ENCODE peak calls at places on chromosomes 5 and 9, in eight cellular contexts. One of them, this sample, is unnamed. For H3K9me3, the result is how much of the 10 kb centered on the place peaks cover.

GRCh38 chr5:142734904-142735190 is 35.3 kb upstream of the ARHGAP26 start:
- DNase-seq in RWPE2: no peak
- DNase-seq in left lung: no peak
- DNase-seq in T-helper 17 cell: no peak
- DNase-seq in IMR-90: no peak
- DNase-seq in gastrocnemius medialis: no peak
- DNase-seq in CD8-positive, alpha-beta memory T cell: no peak
- DNase-seq in CD4-positive, alpha-beta memory T cell: no peak
- DNase-seq in this sample: no peak

GRCh38 chr5:180631549-180632392 is 17.6 kb downstream of the FLT4 start:
- DNase-seq in RWPE2: peak
- DNase-seq in T-helper 17 cell: no peak
- DNase-seq in IMR-90: no peak
- DNase-seq in CD4-positive, alpha-beta memory T cell: no peak
- DNase-seq in CD8-positive, alpha-beta memory T cell: no peak
- DNase-seq in left lung: peak
- DNase-seq in gastrocnemius medialis: no peak
- DNase-seq in this sample: no peak

GRCh38 chr5:109199294-109199693 is 210.5 kb downstream of the PJA2 start:
- DNase-seq in RWPE2: no peak
- DNase-seq in CD4-positive, alpha-beta memory T cell: no peak
- DNase-seq in left lung: no peak
- DNase-seq in CD8-positive, alpha-beta memory T cell: no peak
- DNase-seq in T-helper 17 cell: no peak
- DNase-seq in IMR-90: no peak
- DNase-seq in gastrocnemius medialis: no peak
- DNase-seq in this sample: no peak

GRCh38 chr9:37386988-37387387 is 35.5 kb upstream of the GRHPR start:
- DNase-seq in IMR-90: no peak
- DNase-seq in CD8-positive, alpha-beta memory T cell: no peak
- DNase-seq in gastrocnemius medialis: no peak
- DNase-seq in RWPE2: no peak
- DNase-seq in CD4-positive, alpha-beta memory T cell: no peak
- DNase-seq in T-helper 17 cell: no peak
- DNase-seq in left lung: no peak
- DNase-seq in this sample: no peak

GRCh38 chr9:101957705-101958104 is 219.3 kb upstream of the GRIN3A start:
- DNase-seq in CD8-positive, alpha-beta memory T cell: no peak
- DNase-seq in IMR-90: no peak
- DNase-seq in T-helper 17 cell: no peak
- DNase-seq in RWPE2: no peak
- DNase-seq in CD4-positive, alpha-beta memory T cell: no peak
- DNase-seq in left lung: no peak
- DNase-seq in gastrocnemius medialis: no peak
- DNase-seq in this sample: no peak

GRCh38 chr5:149108651-149109280 is 32.5 kb upstream of the ABLIM3 start:
- DNase-seq in CD4-positive, alpha-beta memory T cell: no peak
- DNase-seq in gastrocnemius medialis: no peak
- DNase-seq in CD8-positive, alpha-beta memory T cell: no peak
- DNase-seq in RWPE2: no peak
- DNase-seq in left lung: no peak
- DNase-seq in T-helper 17 cell: no peak
- DNase-seq in IMR-90: peak
- DNase-seq in this sample: no peak

GRCh38 chr9:136239135-136239962 is 6.3 kb downstream of the QSOX2 start:
- DNase-seq in T-helper 17 cell: no peak
- DNase-seq in gastrocnemius medialis: no peak
- DNase-seq in CD4-positive, alpha-beta memory T cell: no peak
- DNase-seq in left lung: peak
- DNase-seq in IMR-90: no peak
- DNase-seq in RWPE2: no peak
- DNase-seq in CD8-positive, alpha-beta memory T cell: no peak
- DNase-seq in this sample: no peak

GRCh38 chr5:58080573-58080972 is 379.3 kb downstream of the PLK2 start:
- DNase-seq in RWPE2: no peak
- DNase-seq in IMR-90: peak
- DNase-seq in CD4-positive, alpha-beta memory T cell: no peak
- DNase-seq in T-helper 17 cell: no peak
- DNase-seq in left lung: no peak
- DNase-seq in gastrocnemius medialis: no peak
- DNase-seq in CD8-positive, alpha-beta memory T cell: no peak
- DNase-seq in this sample: no peak

GRCh38 chr5:81020478-81021167 is 60.5 kb downstream of the RASGRF2 start:
- DNase-seq in RWPE2: no peak
- DNase-seq in CD8-positive, alpha-beta memory T cell: no peak
- DNase-seq in CD4-positive, alpha-beta memory T cell: no peak
- DNase-seq in IMR-90: peak
- DNase-seq in T-helper 17 cell: no peak
- DNase-seq in left lung: no peak
- DNase-seq in gastrocnemius medialis: no peak
- DNase-seq in this sample: no peak

GRCh38 chr5:176342766-176343458 is 18.7 kb downstream of the KIAA1191 start:
- DNase-seq in CD8-positive, alpha-beta memory T cell: no peak
- DNase-seq in T-helper 17 cell: no peak
- DNase-seq in CD4-positive, alpha-beta memory T cell: no peak
- DNase-seq in left lung: no peak
- DNase-seq in IMR-90: no peak
- DNase-seq in gastrocnemius medialis: no peak
- DNase-seq in RWPE2: no peak
- DNase-seq in this sample: no peak

GRCh38 chr5:178589180-178590140 is 733 bp downstream of the COL23A1 start:
- DNase-seq in left lung: peak
- DNase-seq in IMR-90: peak
- DNase-seq in CD8-positive, alpha-beta memory T cell: no peak
- DNase-seq in gastrocnemius medialis: peak
- DNase-seq in CD4-positive, alpha-beta memory T cell: peak
- DNase-seq in RWPE2: no peak
- DNase-seq in T-helper 17 cell: no peak
- DNase-seq in this sample: no peak

GRCh38 chr9:111854799-111855198 is 41.8 kb upstream of the UGCG start:
- DNase-seq in left lung: no peak
- DNase-seq in RWPE2: no peak
- DNase-seq in CD8-positive, alpha-beta memory T cell: no peak
- DNase-seq in CD4-positive, alpha-beta memory T cell: no peak
- DNase-seq in IMR-90: peak
- DNase-seq in T-helper 17 cell: no peak
- DNase-seq in gastrocnemius medialis: no peak
- DNase-seq in this sample: no peak

GRCh38 chr5:34570721-34571379 is 85.3 kb upstream of the RAI14 start:
- DNase-seq in T-helper 17 cell: no peak
- DNase-seq in gastrocnemius medialis: no peak
- DNase-seq in RWPE2: no peak
- DNase-seq in left lung: no peak
- DNase-seq in CD8-positive, alpha-beta memory T cell: no peak
- DNase-seq in IMR-90: peak
- DNase-seq in CD4-positive, alpha-beta memory T cell: no peak
- DNase-seq in this sample: no peak

GRCh38 chr9:125361837-125362531 is 100.4 kb downstream of the GAPVD1 start:
- DNase-seq in IMR-90: peak
- DNase-seq in CD8-positive, alpha-beta memory T cell: no peak
- DNase-seq in left lung: no peak
- DNase-seq in RWPE2: no peak
- DNase-seq in T-helper 17 cell: no peak
- DNase-seq in CD4-positive, alpha-beta memory T cell: peak
- DNase-seq in gastrocnemius medialis: no peak
- DNase-seq in this sample: no peak

GRCh38 chr5:41858890-41859289 is 11.3 kb downstream of the OXCT1 start:
- DNase-seq in CD4-positive, alpha-beta memory T cell: no peak
- DNase-seq in RWPE2: no peak
- DNase-seq in CD8-positive, alpha-beta memory T cell: no peak
- DNase-seq in gastrocnemius medialis: no peak
- DNase-seq in IMR-90: no peak
- DNase-seq in T-helper 17 cell: no peak
- DNase-seq in left lung: no peak
- DNase-seq in this sample: no peak

GRCh38 chr5:173826921-173827350 is 61.2 kb upstream of the CPEB4 start:
- DNase-seq in IMR-90: no peak
- DNase-seq in left lung: no peak
- DNase-seq in gastrocnemius medialis: no peak
- DNase-seq in T-helper 17 cell: no peak
- DNase-seq in CD8-positive, alpha-beta memory T cell: no peak
- DNase-seq in RWPE2: no peak
- DNase-seq in CD4-positive, alpha-beta memory T cell: no peak
- DNase-seq in this sample: no peak
- H3K9me3 ChIP-seq in IMR-90: under half
- H3K9me3 ChIP-seq in left lung: under half
- H3K9me3 ChIP-seq in gastrocnemius medialis: under half
- H3K9me3 ChIP-seq in T-helper 17 cell: under half
- H3K9me3 ChIP-seq in CD8-positive, alpha-beta memory T cell: under half
- H3K9me3 ChIP-seq in RWPE2: under half
- H3K9me3 ChIP-seq in CD4-positive, alpha-beta memory T cell: under half
- H3K9me3 ChIP-seq in this sample: under half

DNA sequence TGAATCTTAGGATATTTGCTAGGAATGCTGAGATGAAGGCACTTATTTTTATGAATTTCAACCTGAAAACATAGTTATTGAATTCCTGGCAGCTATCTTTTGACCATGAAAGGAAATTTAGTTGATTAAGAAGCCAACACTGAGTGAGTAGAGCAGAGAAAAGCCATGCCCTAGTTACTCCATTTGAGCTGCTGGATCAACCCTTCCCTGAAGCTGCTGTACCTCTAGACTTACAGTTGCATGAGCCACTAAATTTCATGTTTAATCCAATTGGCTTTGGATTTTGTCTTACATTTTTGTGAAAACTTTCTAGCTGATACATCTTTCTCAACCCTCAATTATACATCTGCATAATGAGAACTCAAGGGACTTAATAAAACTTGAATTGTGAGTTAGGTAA is 54.6 kb downstream of the CDC42SE2 start:
- DNase-seq in CD8-positive, alpha-beta memory T cell: no peak
- DNase-seq in CD4-positive, alpha-beta memory T cell: no peak
- DNase-seq in left lung: no peak
- DNase-seq in gastrocnemius medialis: no peak
- DNase-seq in T-helper 17 cell: no peak
- DNase-seq in RWPE2: no peak
- DNase-seq in IMR-90: no peak
- DNase-seq in this sample: no peak
- H3K9me3 ChIP-seq in CD8-positive, alpha-beta memory T cell: under half
- H3K9me3 ChIP-seq in CD4-positive, alpha-beta memory T cell: under half
- H3K9me3 ChIP-seq in left lung: under half
- H3K9me3 ChIP-seq in gastrocnemius medialis: under half
- H3K9me3 ChIP-seq in T-helper 17 cell: under half
- H3K9me3 ChIP-seq in RWPE2: under half
- H3K9me3 ChIP-seq in IMR-90: under half
- H3K9me3 ChIP-seq in this sample: under half

GRCh38 chr9:4831119-4831518 is 38.4 kb downstream of the RCL1 start:
- DNase-seq in IMR-90: peak
- DNase-seq in CD4-positive, alpha-beta memory T cell: no peak
- DNase-seq in gastrocnemius medialis: no peak
- DNase-seq in RWPE2: no peak
- DNase-seq in T-helper 17 cell: no peak
- DNase-seq in left lung: no peak
- DNase-seq in CD8-positive, alpha-beta memory T cell: no peak
- DNase-seq in this sample: no peak

GRCh38 chr9:4829956-4830355 is 37.2 kb downstream of the RCL1 start:
- DNase-seq in left lung: no peak
- DNase-seq in RWPE2: no peak
- DNase-seq in gastrocnemius medialis: no peak
- DNase-seq in CD4-positive, alpha-beta memory T cell: no peak
- DNase-seq in T-helper 17 cell: no peak
- DNase-seq in IMR-90: peak
- DNase-seq in CD8-positive, alpha-beta memory T cell: no peak
- DNase-seq in this sample: no peak

GRCh38 chr9:4830699-4831098 is 38.0 kb downstream of the RCL1 start:
- DNase-seq in IMR-90: no peak
- DNase-seq in RWPE2: no peak
- DNase-seq in CD4-positive, alpha-beta memory T cell: no peak
- DNase-seq in CD8-positive, alpha-beta memory T cell: no peak
- DNase-seq in left lung: no peak
- DNase-seq in gastrocnemius medialis: no peak
- DNase-seq in T-helper 17 cell: no peak
- DNase-seq in this sample: no peak

GRCh38 chr9:4832786-4833579 is 40.2 kb downstream of the RCL1 start:
- DNase-seq in left lung: no peak
- DNase-seq in RWPE2: no peak
- DNase-seq in IMR-90: peak
- DNase-seq in CD8-positive, alpha-beta memory T cell: no peak
- DNase-seq in CD4-positive, alpha-beta memory T cell: no peak
- DNase-seq in T-helper 17 cell: no peak
- DNase-seq in gastrocnemius medialis: no peak
- DNase-seq in this sample: no peak

DNA sequence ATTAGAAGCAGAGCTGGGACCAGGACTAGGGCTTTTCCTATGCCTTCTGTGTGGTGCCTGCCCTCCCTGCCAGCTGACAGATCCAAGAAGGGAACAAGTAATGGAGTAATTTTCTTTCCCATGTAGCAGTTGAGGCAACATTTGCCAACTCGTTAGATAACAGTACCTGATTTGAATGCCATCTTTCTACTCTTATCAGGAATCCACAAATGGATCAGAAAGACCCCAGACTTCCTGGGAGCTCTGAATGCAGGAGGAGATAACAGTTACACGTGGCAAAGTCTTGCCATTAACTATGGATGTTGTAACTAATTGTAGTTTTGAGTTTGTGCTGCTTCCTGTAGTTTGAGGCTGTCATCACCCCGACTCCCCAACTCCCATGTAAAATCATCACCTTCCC is 39.2 kb downstream of the RCL1 start:
- DNase-seq in CD8-positive, alpha-beta memory T cell: no peak
- DNase-seq in RWPE2: no peak
- DNase-seq in left lung: no peak
- DNase-seq in gastrocnemius medialis: no peak
- DNase-seq in IMR-90: no peak
- DNase-seq in T-helper 17 cell: no peak
- DNase-seq in CD4-positive, alpha-beta memory T cell: no peak
- DNase-seq in this sample: no peak
- H3K9me3 ChIP-seq in CD8-positive, alpha-beta memory T cell: under half
- H3K9me3 ChIP-seq in RWPE2: under half
- H3K9me3 ChIP-seq in left lung: under half
- H3K9me3 ChIP-seq in gastrocnemius medialis: under half
- H3K9me3 ChIP-seq in IMR-90: under half
- H3K9me3 ChIP-seq in T-helper 17 cell: under half
- H3K9me3 ChIP-seq in CD4-positive, alpha-beta memory T cell: under half
- H3K9me3 ChIP-seq in this sample: under half

GRCh38 chr9:14079440-14079839 is 234.5 kb downstream of the NFIB start:
- DNase-seq in gastrocnemius medialis: no peak
- DNase-seq in T-helper 17 cell: no peak
- DNase-seq in RWPE2: no peak
- DNase-seq in left lung: no peak
- DNase-seq in IMR-90: no peak
- DNase-seq in CD8-positive, alpha-beta memory T cell: no peak
- DNase-seq in CD4-positive, alpha-beta memory T cell: no peak
- DNase-seq in this sample: no peak

GRCh38 chr9:14086495-14086894 is 227.4 kb downstream of the NFIB start:
- DNase-seq in CD8-positive, alpha-beta memory T cell: no peak
- DNase-seq in T-helper 17 cell: no peak
- DNase-seq in gastrocnemius medialis: no peak
- DNase-seq in left lung: no peak
- DNase-seq in RWPE2: no peak
- DNase-seq in IMR-90: no peak
- DNase-seq in CD4-positive, alpha-beta memory T cell: no peak
- DNase-seq in this sample: no peak

GRCh38 chr9:14084867-14085266 is 229.1 kb downstream of the NFIB start:
- DNase-seq in gastrocnemius medialis: no peak
- DNase-seq in CD8-positive, alpha-beta memory T cell: no peak
- DNase-seq in RWPE2: no peak
- DNase-seq in CD4-positive, alpha-beta memory T cell: no peak
- DNase-seq in left lung: no peak
- DNase-seq in IMR-90: no peak
- DNase-seq in T-helper 17 cell: no peak
- DNase-seq in this sample: no peak

GRCh38 chr9:14082732-14083131 is 231.2 kb downstream of the NFIB start:
- DNase-seq in RWPE2: no peak
- DNase-seq in IMR-90: no peak
- DNase-seq in CD4-positive, alpha-beta memory T cell: no peak
- DNase-seq in gastrocnemius medialis: no peak
- DNase-seq in CD8-positive, alpha-beta memory T cell: no peak
- DNase-seq in T-helper 17 cell: no peak
- DNase-seq in left lung: no peak
- DNase-seq in this sample: no peak

GRCh38 chr9:14080940-14081621 is 232.9 kb downstream of the NFIB start:
- DNase-seq in CD4-positive, alpha-beta memory T cell: no peak
- DNase-seq in IMR-90: peak
- DNase-seq in gastrocnemius medialis: no peak
- DNase-seq in RWPE2: no peak
- DNase-seq in CD8-positive, alpha-beta memory T cell: no peak
- DNase-seq in T-helper 17 cell: no peak
- DNase-seq in left lung: no peak
- DNase-seq in this sample: no peak
- H3K9me3 ChIP-seq in CD4-positive, alpha-beta memory T cell: under half
- H3K9me3 ChIP-seq in IMR-90: under half
- H3K9me3 ChIP-seq in gastrocnemius medialis: under half
- H3K9me3 ChIP-seq in RWPE2: under half
- H3K9me3 ChIP-seq in CD8-positive, alpha-beta memory T cell: under half
- H3K9me3 ChIP-seq in T-helper 17 cell: under half
- H3K9me3 ChIP-seq in left lung: under half
- H3K9me3 ChIP-seq in this sample: under half

This sample was measured in naive thymus-derived CD4-positive, alpha-beta T cell.